ENCODE peak calls at places on chromosomes 12 and 14, in six cellular contexts. One of them, this sample, is unnamed.
A peak's percentile ranks its signal among the peaks of the same experiment; 100 is the strongest.

GRCh38 chr14:47022721-47023120 is 371.1 kb upstream of the RPL10L start:
- DNase-seq in thoracic aorta: no peak
- DNase-seq in CD8-positive, alpha-beta T cell: no peak
- DNase-seq in AG04450: no peak
- DNase-seq in uterus: no peak
- DNase-seq in cardiac muscle cell: no peak
- DNase-seq in this sample: peak; percentile 68

GRCh38 chr12:43208221-43208620 is 343.8 kb downstream of the ADAMTS20 start:
- DNase-seq in AG04450: no peak
- DNase-seq in thoracic aorta: no peak
- DNase-seq in uterus: no peak
- DNase-seq in cardiac muscle cell: no peak
- DNase-seq in CD8-positive, alpha-beta T cell: no peak
- DNase-seq in this sample: no peak

GRCh38 chr12:76020731-76021672 is 10.6 kb downstream of the PHLDA1 start:
- DNase-seq in AG04450: peak; percentile 93
- DNase-seq in uterus: no peak
- DNase-seq in cardiac muscle cell: peak; percentile 96
- DNase-seq in thoracic aorta: no peak
- DNase-seq in CD8-positive, alpha-beta T cell: peak; percentile 62
- DNase-seq in this sample: peak; percentile 97

GRCh38 chr14:27605298-27605697 is 1007.5 kb upstream of the NOVA1 start:
- DNase-seq in AG04450: no peak
- DNase-seq in CD8-positive, alpha-beta T cell: no peak
- DNase-seq in cardiac muscle cell: no peak
- DNase-seq in thoracic aorta: no peak
- DNase-seq in uterus: no peak
- DNase-seq in this sample: no peak

GRCh38 chr12:11623382-11623781 is 26.1 kb upstream of the ETV6 start:
- DNase-seq in thoracic aorta: no peak
- DNase-seq in uterus: no peak
- DNase-seq in cardiac muscle cell: peak; percentile 12
- DNase-seq in CD8-positive, alpha-beta T cell: no peak
- DNase-seq in AG04450: peak; percentile 32
- DNase-seq in this sample: peak; percentile 60

GRCh38 chr12:64086946-64087345 is 135.2 kb downstream of the KICS2 start:
- DNase-seq in thoracic aorta: no peak
- DNase-seq in uterus: no peak
- DNase-seq in AG04450: no peak
- DNase-seq in CD8-positive, alpha-beta T cell: no peak
- DNase-seq in cardiac muscle cell: no peak
- DNase-seq in this sample: no peak

GRCh38 chr12:57124259-57124877 is 3.9 kb upstream of the LRP1 start:
- DNase-seq in CD8-positive, alpha-beta T cell: peak; percentile 79
- DNase-seq in thoracic aorta: no peak
- DNase-seq in uterus: peak; percentile 84
- DNase-seq in AG04450: no peak
- DNase-seq in cardiac muscle cell: peak; percentile 81
- DNase-seq in this sample: peak; percentile 68

GRCh38 chr14:24678801-24679247 is 44.8 kb upstream of the GZMB start:
- DNase-seq in CD8-positive, alpha-beta T cell: peak; percentile 80
- DNase-seq in uterus: peak; percentile 52
- DNase-seq in thoracic aorta: peak; percentile 24
- DNase-seq in cardiac muscle cell: peak; percentile 93
- DNase-seq in AG04450: peak; percentile 69
- DNase-seq in this sample: peak; percentile 79

GRCh38 chr12:124625867-124626675 is 58.7 kb upstream of the NCOR2 start:
- DNase-seq in cardiac muscle cell: peak; percentile 85
- DNase-seq in thoracic aorta: peak; percentile 78
- DNase-seq in AG04450: no peak
- DNase-seq in uterus: peak; percentile 81
- DNase-seq in CD8-positive, alpha-beta T cell: no peak
- DNase-seq in this sample: peak; percentile 63

GRCh38 chr12:20283467-20283866 is 84.9 kb upstream of the PDE3A start:
- DNase-seq in CD8-positive, alpha-beta T cell: no peak
- DNase-seq in cardiac muscle cell: no peak
- DNase-seq in uterus: no peak
- DNase-seq in AG04450: no peak
- DNase-seq in thoracic aorta: no peak
- DNase-seq in this sample: no peak

GRCh38 chr12:66409195-66409871 is 107.0 kb downstream of the HELB start:
- DNase-seq in AG04450: peak; percentile 61
- DNase-seq in uterus: no peak
- DNase-seq in cardiac muscle cell: peak; percentile 90
- DNase-seq in thoracic aorta: no peak
- DNase-seq in CD8-positive, alpha-beta T cell: peak; percentile 50
- DNase-seq in this sample: peak; percentile 51

GRCh38 chr12:12715459-12716150 is 1.6 kb upstream of the CDKN1B start:
- DNase-seq in uterus: no peak
- DNase-seq in thoracic aorta: no peak
- DNase-seq in cardiac muscle cell: no peak
- DNase-seq in AG04450: no peak
- DNase-seq in CD8-positive, alpha-beta T cell: no peak
- DNase-seq in this sample: peak; percentile 13

GRCh38 chr12:40226652-40227051 is 1.9 kb downstream of the LRRK2 start:
- DNase-seq in cardiac muscle cell: peak; percentile 82
- DNase-seq in AG04450: no peak
- DNase-seq in CD8-positive, alpha-beta T cell: no peak
- DNase-seq in uterus: peak; percentile 75
- DNase-seq in thoracic aorta: peak; percentile 36
- DNase-seq in this sample: peak; percentile 75

GRCh38 chr12:47954467-47955045 is 8.8 kb upstream of the TMEM106C start:
- DNase-seq in uterus: no peak
- DNase-seq in CD8-positive, alpha-beta T cell: no peak
- DNase-seq in AG04450: no peak
- DNase-seq in thoracic aorta: no peak
- DNase-seq in cardiac muscle cell: no peak
- DNase-seq in this sample: no peak

DNA sequence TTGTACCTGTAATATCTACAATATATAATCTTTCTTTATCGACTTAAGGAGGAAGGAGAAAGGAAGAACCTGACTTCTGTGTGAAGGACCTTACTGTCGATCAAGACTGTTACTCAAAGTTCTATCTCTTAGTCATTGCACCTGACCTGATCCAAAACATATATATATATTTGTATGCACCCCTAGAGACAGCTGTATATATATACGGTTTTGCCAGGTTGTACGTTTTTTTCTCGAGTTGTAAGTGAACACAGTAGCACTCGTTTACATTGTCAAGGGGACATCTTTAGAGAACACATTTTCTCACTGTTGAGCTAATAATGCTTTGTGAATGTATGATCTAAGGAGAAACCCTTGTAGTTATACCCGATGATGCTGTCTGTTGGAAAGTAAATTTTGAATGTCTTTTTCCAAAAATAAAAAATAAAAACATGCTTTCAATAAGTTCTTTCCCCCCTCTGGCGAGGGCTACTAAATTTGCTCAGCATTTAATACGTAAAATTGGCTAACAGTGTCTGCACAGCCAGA is 536 bp upstream of the SLC35E3 start:
- DNase-seq in uterus: no peak
- DNase-seq in CD8-positive, alpha-beta T cell: no peak
- DNase-seq in thoracic aorta: no peak
- DNase-seq in AG04450: no peak
- DNase-seq in cardiac muscle cell: no peak
- DNase-seq in this sample: peak; percentile 1
- H3K4me3 ChIP-seq in uterus: peak overlapping the region; percentile 58
- H3K4me3 ChIP-seq in CD8-positive, alpha-beta T cell: peak overlapping the region; percentile 80
- H3K4me3 ChIP-seq in thoracic aorta: peak overlapping the region; percentile 82
- H3K4me3 ChIP-seq in AG04450: peak overlapping the region; percentile 81
- H3K4me3 ChIP-seq in cardiac muscle cell: peak overlapping the region; percentile 52
- H3K4me3 ChIP-seq in this sample: peak overlapping the region; percentile 70

DNA sequence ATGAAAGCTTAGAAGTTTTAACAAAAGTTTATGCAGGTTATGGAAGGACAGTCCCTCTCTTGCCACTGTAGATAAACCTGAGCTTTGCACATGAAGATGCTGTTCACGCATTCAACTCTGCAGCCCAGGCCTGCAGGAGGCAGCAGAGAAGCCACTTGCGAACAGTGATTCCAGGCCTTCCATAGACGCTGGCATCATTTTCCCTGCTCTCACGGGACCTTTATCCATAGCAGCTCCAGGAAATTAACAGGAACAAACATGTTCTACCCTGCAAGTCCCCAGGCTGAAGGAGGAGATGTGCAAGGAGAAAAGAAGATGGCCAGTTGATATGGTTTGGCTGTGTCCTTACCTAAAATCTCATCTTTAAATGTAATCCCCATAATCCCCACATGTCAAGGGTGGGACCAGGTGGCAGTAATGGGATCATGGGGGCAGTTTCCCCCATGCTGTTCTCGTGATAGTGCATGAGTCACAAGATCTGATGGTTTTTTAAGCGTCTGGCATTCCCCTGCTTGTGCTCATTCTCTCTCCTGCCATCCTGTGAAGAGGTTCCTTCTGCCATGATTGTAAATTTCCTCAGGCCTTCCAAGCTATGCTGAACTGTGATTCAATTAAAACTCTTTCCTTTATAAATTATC is 2.0 kb downstream of the ERP27 start:
- DNase-seq in cardiac muscle cell: no peak
- DNase-seq in AG04450: no peak
- DNase-seq in CD8-positive, alpha-beta T cell: no peak
- DNase-seq in thoracic aorta: no peak
- DNase-seq in uterus: no peak
- DNase-seq in this sample: peak; percentile 44
- TF ChIP-seq CTCF in cardiac muscle cell: peak; percentile 23
- TF ChIP-seq CTCF in AG04450: peak; percentile 25
- TF ChIP-seq CTCF in CD8-positive, alpha-beta T cell: no peak
- TF ChIP-seq CTCF in thoracic aorta: no peak
- TF ChIP-seq CTCF in uterus: no peak
- TF ChIP-seq CTCF in this sample: peak; percentile 11

GRCh38 chr12:131613186-131613585 is 97.7 kb upstream of the SFSWAP start:
- DNase-seq in thoracic aorta: no peak
- DNase-seq in uterus: no peak
- DNase-seq in cardiac muscle cell: no peak
- DNase-seq in AG04450: no peak
- DNase-seq in CD8-positive, alpha-beta T cell: no peak
- DNase-seq in this sample: no peak
- H3K27me3 ChIP-seq in thoracic aorta: no peaks in the 10 kb centered on the region
- H3K27me3 ChIP-seq in uterus: no peaks in the 10 kb centered on the region
- H3K27me3 ChIP-seq in cardiac muscle cell: no peaks in the 10 kb centered on the region
- H3K27me3 ChIP-seq in AG04450: no peaks in the 10 kb centered on the region
- H3K27me3 ChIP-seq in CD8-positive, alpha-beta T cell: no peaks in the 10 kb centered on the region
- H3K27me3 ChIP-seq in this sample: no peaks in the 10 kb centered on the region

GRCh38 chr12:105233045-105233905 is 2.7 kb downstream of the APPL2 start:
- DNase-seq in cardiac muscle cell: peak; percentile 35
- DNase-seq in thoracic aorta: no peak
- DNase-seq in AG04450: no peak
- DNase-seq in CD8-positive, alpha-beta T cell: no peak
- DNase-seq in uterus: no peak
- DNase-seq in this sample: no peak
- H3K4me3 ChIP-seq in cardiac muscle cell: no peak overlapping the region
- H3K4me3 ChIP-seq in thoracic aorta: peak overlapping the region; percentile 97
- H3K4me3 ChIP-seq in AG04450: peak overlapping the region; percentile 20
- H3K4me3 ChIP-seq in CD8-positive, alpha-beta T cell: no peak overlapping the region
- H3K4me3 ChIP-seq in uterus: peak overlapping the region; percentile 1
- H3K4me3 ChIP-seq in this sample: no peak overlapping the region